ENCODE peak calls at places on chromosomes 12 and 14, in ten cellular contexts. One of them, this sample, is unnamed.

GRCh38 chr14:56805992-56806737 is 4.1 kb downstream of the OTX2 start:
- DNase-seq in choroid plexus epithelial cell: no peak
- DNase-seq in ascending aorta: no peak
- DNase-seq in tibial artery: no peak
- DNase-seq in CD8-positive, alpha-beta T cell: no peak
- DNase-seq in kidney: no peak
- DNase-seq in CD4-positive, alpha-beta T cell: no peak
- DNase-seq in lung: no peak
- DNase-seq in osteoblast: no peak
- DNase-seq in heart left ventricle: no peak
- DNase-seq in this sample: no peak

GRCh38 chr12:50296554-50296953 is 13.2 kb upstream of the LIMA1 start:
- DNase-seq in choroid plexus epithelial cell: no peak
- DNase-seq in ascending aorta: no peak
- DNase-seq in tibial artery: no peak
- DNase-seq in CD8-positive, alpha-beta T cell: no peak
- DNase-seq in kidney: no peak
- DNase-seq in CD4-positive, alpha-beta T cell: no peak
- DNase-seq in lung: no peak
- DNase-seq in osteoblast: no peak
- DNase-seq in heart left ventricle: no peak
- DNase-seq in this sample: no peak

GRCh38 chr12:24505366-24506025 is 443.4 kb downstream of the BCAT1 start:
- DNase-seq in choroid plexus epithelial cell: no peak
- DNase-seq in ascending aorta: no peak
- DNase-seq in tibial artery: no peak
- DNase-seq in CD8-positive, alpha-beta T cell: no peak
- DNase-seq in kidney: no peak
- DNase-seq in CD4-positive, alpha-beta T cell: no peak
- DNase-seq in lung: no peak
- DNase-seq in osteoblast: no peak
- DNase-seq in heart left ventricle: no peak
- DNase-seq in this sample: no peak

GRCh38 chr12:112294793-112295192 is 87.4 kb downstream of the HECTD4 start:
- DNase-seq in choroid plexus epithelial cell: peak
- DNase-seq in ascending aorta: no peak
- DNase-seq in tibial artery: no peak
- DNase-seq in CD8-positive, alpha-beta T cell: no peak
- DNase-seq in kidney: no peak
- DNase-seq in CD4-positive, alpha-beta T cell: no peak
- DNase-seq in lung: no peak
- DNase-seq in osteoblast: no peak
- DNase-seq in heart left ventricle: no peak
- DNase-seq in this sample: no peak

GRCh38 chr14:64728106-64728505 is 23.9 kb downstream of the PLEKHG3 start:
- DNase-seq in choroid plexus epithelial cell: no peak
- DNase-seq in ascending aorta: no peak
- DNase-seq in tibial artery: no peak
- DNase-seq in CD8-positive, alpha-beta T cell: no peak
- DNase-seq in kidney: peak
- DNase-seq in CD4-positive, alpha-beta T cell: no peak
- DNase-seq in lung: no peak
- DNase-seq in osteoblast: no peak
- DNase-seq in heart left ventricle: peak
- DNase-seq in this sample: no peak

GRCh38 chr12:123055281-123055766 is 74.8 kb downstream of the ARL6IP4 start:
- DNase-seq in choroid plexus epithelial cell: peak
- DNase-seq in ascending aorta: no peak
- DNase-seq in tibial artery: no peak
- DNase-seq in CD8-positive, alpha-beta T cell: no peak
- DNase-seq in kidney: no peak
- DNase-seq in CD4-positive, alpha-beta T cell: no peak
- DNase-seq in lung: no peak
- DNase-seq in osteoblast: no peak
- DNase-seq in heart left ventricle: no peak
- DNase-seq in this sample: no peak

GRCh38 chr12:41188058-41188840 is at the start of gene PDZRN4:
- DNase-seq in choroid plexus epithelial cell: no peak
- DNase-seq in ascending aorta: no peak
- DNase-seq in tibial artery: peak
- DNase-seq in CD8-positive, alpha-beta T cell: no peak
- DNase-seq in kidney: peak
- DNase-seq in CD4-positive, alpha-beta T cell: no peak
- DNase-seq in lung: no peak
- DNase-seq in osteoblast: peak
- DNase-seq in heart left ventricle: peak
- DNase-seq in this sample: peak

GRCh38 chr14:64701660-64702059 is 2.6 kb upstream of the PLEKHG3 start:
- DNase-seq in choroid plexus epithelial cell: no peak
- DNase-seq in ascending aorta: no peak
- DNase-seq in tibial artery: no peak
- DNase-seq in CD8-positive, alpha-beta T cell: no peak
- DNase-seq in kidney: no peak
- DNase-seq in CD4-positive, alpha-beta T cell: no peak
- DNase-seq in lung: no peak
- DNase-seq in osteoblast: no peak
- DNase-seq in heart left ventricle: peak
- DNase-seq in this sample: no peak

GRCh38 chr14:28305938-28306337 is 460.6 kb upstream of the FOXG1 start:
- DNase-seq in choroid plexus epithelial cell: no peak
- DNase-seq in ascending aorta: no peak
- DNase-seq in tibial artery: no peak
- DNase-seq in CD8-positive, alpha-beta T cell: no peak
- DNase-seq in kidney: no peak
- DNase-seq in CD4-positive, alpha-beta T cell: no peak
- DNase-seq in lung: no peak
- DNase-seq in osteoblast: no peak
- DNase-seq in heart left ventricle: no peak
- DNase-seq in this sample: no peak

GRCh38 chr14:28303248-28303647 is 463.3 kb upstream of the FOXG1 start:
- DNase-seq in choroid plexus epithelial cell: peak
- DNase-seq in ascending aorta: no peak
- DNase-seq in tibial artery: no peak
- DNase-seq in CD8-positive, alpha-beta T cell: no peak
- DNase-seq in kidney: no peak
- DNase-seq in CD4-positive, alpha-beta T cell: no peak
- DNase-seq in lung: no peak
- DNase-seq in osteoblast: no peak
- DNase-seq in heart left ventricle: no peak
- DNase-seq in this sample: no peak

GRCh38 chr14:28307506-28307905 is 459.1 kb upstream of the FOXG1 start:
- DNase-seq in choroid plexus epithelial cell: no peak
- DNase-seq in ascending aorta: no peak
- DNase-seq in tibial artery: no peak
- DNase-seq in CD8-positive, alpha-beta T cell: no peak
- DNase-seq in kidney: no peak
- DNase-seq in CD4-positive, alpha-beta T cell: no peak
- DNase-seq in lung: no peak
- DNase-seq in osteoblast: no peak
- DNase-seq in heart left ventricle: no peak
- DNase-seq in this sample: no peak

GRCh38 chr14:28308727-28309126 is 457.9 kb upstream of the FOXG1 start:
- DNase-seq in choroid plexus epithelial cell: peak
- DNase-seq in ascending aorta: no peak
- DNase-seq in tibial artery: no peak
- DNase-seq in CD8-positive, alpha-beta T cell: no peak
- DNase-seq in kidney: no peak
- DNase-seq in CD4-positive, alpha-beta T cell: no peak
- DNase-seq in lung: no peak
- DNase-seq in osteoblast: no peak
- DNase-seq in heart left ventricle: no peak
- DNase-seq in this sample: no peak
- TF ChIP-seq CTCF in choroid plexus epithelial cell: no peak
- TF ChIP-seq CTCF in ascending aorta: no peak
- TF ChIP-seq CTCF in tibial artery: no peak
- TF ChIP-seq CTCF in CD8-positive, alpha-beta T cell: no peak
- TF ChIP-seq CTCF in kidney: no peak
- TF ChIP-seq CTCF in CD4-positive, alpha-beta T cell: no peak
- TF ChIP-seq CTCF in lung: no peak
- TF ChIP-seq CTCF in osteoblast: no peak
- TF ChIP-seq CTCF in heart left ventricle: no peak
- TF ChIP-seq CTCF in this sample: no peak

GRCh38 chr12:110860833-110861291 is 14.1 kb downstream of the CCDC63 start:
- DNase-seq in choroid plexus epithelial cell: no peak
- DNase-seq in ascending aorta: no peak
- DNase-seq in tibial artery: no peak
- DNase-seq in CD8-positive, alpha-beta T cell: no peak
- DNase-seq in kidney: no peak
- DNase-seq in CD4-positive, alpha-beta T cell: no peak
- DNase-seq in lung: no peak
- DNase-seq in osteoblast: no peak
- DNase-seq in heart left ventricle: no peak
- DNase-seq in this sample: no peak

GRCh38 chr12:110863161-110863560 is 16.4 kb downstream of the CCDC63 start:
- DNase-seq in choroid plexus epithelial cell: no peak
- DNase-seq in ascending aorta: no peak
- DNase-seq in tibial artery: no peak
- DNase-seq in CD8-positive, alpha-beta T cell: no peak
- DNase-seq in kidney: no peak
- DNase-seq in CD4-positive, alpha-beta T cell: no peak
- DNase-seq in lung: no peak
- DNase-seq in osteoblast: no peak
- DNase-seq in heart left ventricle: no peak
- DNase-seq in this sample: no peak

GRCh38 chr12:110858848-110859247 is 12.1 kb downstream of the CCDC63 start:
- DNase-seq in choroid plexus epithelial cell: peak
- DNase-seq in ascending aorta: no peak
- DNase-seq in tibial artery: no peak
- DNase-seq in CD8-positive, alpha-beta T cell: no peak
- DNase-seq in kidney: no peak
- DNase-seq in CD4-positive, alpha-beta T cell: no peak
- DNase-seq in lung: no peak
- DNase-seq in osteoblast: peak
- DNase-seq in heart left ventricle: no peak
- DNase-seq in this sample: no peak

GRCh38 chr12:110862331-110862730 is 15.5 kb downstream of the CCDC63 start:
- DNase-seq in choroid plexus epithelial cell: no peak
- DNase-seq in ascending aorta: no peak
- DNase-seq in tibial artery: no peak
- DNase-seq in CD8-positive, alpha-beta T cell: no peak
- DNase-seq in kidney: no peak
- DNase-seq in CD4-positive, alpha-beta T cell: no peak
- DNase-seq in lung: no peak
- DNase-seq in osteoblast: no peak
- DNase-seq in heart left ventricle: no peak
- DNase-seq in this sample: no peak

GRCh38 chr12:110861729-110862128 is 14.9 kb downstream of the CCDC63 start:
- DNase-seq in choroid plexus epithelial cell: no peak
- DNase-seq in ascending aorta: no peak
- DNase-seq in tibial artery: no peak
- DNase-seq in CD8-positive, alpha-beta T cell: no peak
- DNase-seq in kidney: no peak
- DNase-seq in CD4-positive, alpha-beta T cell: no peak
- DNase-seq in lung: no peak
- DNase-seq in osteoblast: peak
- DNase-seq in heart left ventricle: no peak
- DNase-seq in this sample: no peak
- TF ChIP-seq CTCF in choroid plexus epithelial cell: no peak
- TF ChIP-seq CTCF in ascending aorta: no peak
- TF ChIP-seq CTCF in tibial artery: no peak
- TF ChIP-seq CTCF in CD8-positive, alpha-beta T cell: no peak
- TF ChIP-seq CTCF in kidney: no peak
- TF ChIP-seq CTCF in CD4-positive, alpha-beta T cell: no peak
- TF ChIP-seq CTCF in lung: no peak
- TF ChIP-seq CTCF in osteoblast: no peak
- TF ChIP-seq CTCF in heart left ventricle: no peak
- TF ChIP-seq CTCF in this sample: no peak

GRCh38 chr12:57005980-57006808 is at the start of gene ZBTB39:
- DNase-seq in choroid plexus epithelial cell: peak
- DNase-seq in ascending aorta: no peak
- DNase-seq in tibial artery: peak
- DNase-seq in CD8-positive, alpha-beta T cell: peak
- DNase-seq in kidney: peak
- DNase-seq in CD4-positive, alpha-beta T cell: peak
- DNase-seq in lung: no peak
- DNase-seq in osteoblast: peak
- DNase-seq in heart left ventricle: peak
- DNase-seq in this sample: peak

GRCh38 chr12:57004651-57005050 is 1.7 kb downstream of the ZBTB39 start:
- DNase-seq in choroid plexus epithelial cell: no peak
- DNase-seq in ascending aorta: no peak
- DNase-seq in tibial artery: no peak
- DNase-seq in CD8-positive, alpha-beta T cell: no peak
- DNase-seq in kidney: no peak
- DNase-seq in CD4-positive, alpha-beta T cell: no peak
- DNase-seq in lung: no peak
- DNase-seq in osteoblast: no peak
- DNase-seq in heart left ventricle: no peak
- DNase-seq in this sample: no peak

GRCh38 chr12:57009949-57010626 is 3.7 kb upstream of the ZBTB39 start:
- DNase-seq in choroid plexus epithelial cell: no peak
- DNase-seq in ascending aorta: no peak
- DNase-seq in tibial artery: no peak
- DNase-seq in CD8-positive, alpha-beta T cell: no peak
- DNase-seq in kidney: no peak
- DNase-seq in CD4-positive, alpha-beta T cell: no peak
- DNase-seq in lung: no peak
- DNase-seq in osteoblast: no peak
- DNase-seq in heart left ventricle: no peak
- DNase-seq in this sample: no peak

GRCh38 chr12:57008113-57008687 is 1.9 kb upstream of the ZBTB39 start:
- DNase-seq in choroid plexus epithelial cell: peak
- DNase-seq in ascending aorta: no peak
- DNase-seq in tibial artery: no peak
- DNase-seq in CD8-positive, alpha-beta T cell: no peak
- DNase-seq in kidney: no peak
- DNase-seq in CD4-positive, alpha-beta T cell: no peak
- DNase-seq in lung: no peak
- DNase-seq in osteoblast: peak
- DNase-seq in heart left ventricle: no peak
- DNase-seq in this sample: no peak

GRCh38 chr12:57006809-57007475 is 596 bp upstream of the ZBTB39 start:
- DNase-seq in choroid plexus epithelial cell: no peak
- DNase-seq in ascending aorta: no peak
- DNase-seq in tibial artery: no peak
- DNase-seq in CD8-positive, alpha-beta T cell: no peak
- DNase-seq in kidney: no peak
- DNase-seq in CD4-positive, alpha-beta T cell: no peak
- DNase-seq in lung: no peak
- DNase-seq in osteoblast: no peak
- DNase-seq in heart left ventricle: no peak
- DNase-seq in this sample: no peak
- TF ChIP-seq CTCF in choroid plexus epithelial cell: no peak
- TF ChIP-seq CTCF in ascending aorta: no peak
- TF ChIP-seq CTCF in tibial artery: no peak
- TF ChIP-seq CTCF in CD8-positive, alpha-beta T cell: no peak
- TF ChIP-seq CTCF in kidney: no peak
- TF ChIP-seq CTCF in CD4-positive, alpha-beta T cell: no peak
- TF ChIP-seq CTCF in lung: no peak
- TF ChIP-seq CTCF in osteoblast: no peak
- TF ChIP-seq CTCF in heart left ventricle: no peak
- TF ChIP-seq CTCF in this sample: no peak

DNA sequence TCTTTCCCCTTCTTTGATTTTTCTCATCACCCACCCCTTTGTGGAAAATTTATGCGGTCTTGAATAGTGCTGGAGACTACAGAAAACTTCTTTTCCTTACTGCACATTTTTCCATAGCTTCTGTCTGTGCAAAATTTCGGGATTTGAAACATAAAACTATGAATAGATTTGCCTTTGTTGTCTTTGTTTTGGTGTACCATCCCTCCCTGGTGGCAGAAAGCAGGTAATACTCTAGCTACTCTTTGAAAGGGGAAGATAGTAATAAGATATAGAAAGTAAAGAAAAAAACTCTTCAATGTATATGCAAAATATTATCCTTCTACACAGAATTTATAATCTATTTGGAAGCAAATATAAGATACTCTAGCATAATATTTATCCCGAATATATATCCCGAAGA is 79.1 kb upstream of the LMO3 start:
- DNase-seq in choroid plexus epithelial cell: no peak
- DNase-seq in ascending aorta: no peak
- DNase-seq in tibial artery: no peak
- DNase-seq in CD8-positive, alpha-beta T cell: no peak
- DNase-seq in kidney: no peak
- DNase-seq in CD4-positive, alpha-beta T cell: no peak
- DNase-seq in lung: no peak
- DNase-seq in osteoblast: no peak
- DNase-seq in heart left ventricle: no peak
- DNase-seq in this sample: no peak
- TF ChIP-seq CTCF in choroid plexus epithelial cell: no peak
- TF ChIP-seq CTCF in ascending aorta: no peak
- TF ChIP-seq CTCF in tibial artery: peak
- TF ChIP-seq CTCF in CD8-positive, alpha-beta T cell: no peak
- TF ChIP-seq CTCF in kidney: no peak
- TF ChIP-seq CTCF in CD4-positive, alpha-beta T cell: no peak
- TF ChIP-seq CTCF in lung: no peak
- TF ChIP-seq CTCF in osteoblast: no peak
- TF ChIP-seq CTCF in heart left ventricle: no peak
- TF ChIP-seq CTCF in this sample: no peak

This sample was measured in nephron progenitor cell.